ENCODE peak calls at places on chromosome 16, in five cellular contexts. One of them, this sample, is unnamed.

GRCh38 chr16:64362193-64362592 is 759.7 kb downstream of the CDH11 start:
- DNase-seq in nucleus accumbens: no peak
- DNase-seq in cardiac fibroblast: peak; percentile 58
- DNase-seq in cardiac septum: no peak
- DNase-seq in AG08396: no peak
- DNase-seq in this sample: peak; percentile 18

GRCh38 chr16:1946495-1947368 is 3.7 kb upstream of the MSRB1 start:
- DNase-seq in nucleus accumbens: no peak
- DNase-seq in cardiac fibroblast: no peak
- DNase-seq in cardiac septum: no peak
- DNase-seq in AG08396: no peak
- DNase-seq in this sample: no peak

GRCh38 chr16:30615358-30616076 is 5.3 kb upstream of the ZNF689 start:
- DNase-seq in nucleus accumbens: no peak
- DNase-seq in cardiac fibroblast: peak; percentile 50
- DNase-seq in cardiac septum: no peak
- DNase-seq in AG08396: peak; percentile 41
- DNase-seq in this sample: peak; percentile 25

GRCh38 chr16:29844575-29845331 is 18.3 kb downstream of the CDIPT start:
- DNase-seq in nucleus accumbens: no peak
- DNase-seq in cardiac fibroblast: no peak
- DNase-seq in cardiac septum: no peak
- DNase-seq in AG08396: no peak
- DNase-seq in this sample: no peak

GRCh38 chr16:58378401-58378800 is 13.9 kb upstream of the GINS3 start:
- DNase-seq in nucleus accumbens: no peak
- DNase-seq in cardiac fibroblast: peak; percentile 49
- DNase-seq in cardiac septum: no peak
- DNase-seq in AG08396: no peak
- DNase-seq in this sample: no peak

GRCh38 chr16:27242398-27242797 is 26.2 kb downstream of the NSMCE1 start:
- DNase-seq in nucleus accumbens: no peak
- DNase-seq in cardiac fibroblast: no peak
- DNase-seq in cardiac septum: no peak
- DNase-seq in AG08396: no peak
- DNase-seq in this sample: no peak

GRCh38 chr16:35298460-35299243 is 1839.2 kb downstream of the TP53TG3F start:
- DNase-seq in nucleus accumbens: no peak
- DNase-seq in cardiac fibroblast: no peak
- DNase-seq in cardiac septum: no peak
- DNase-seq in AG08396: no peak
- DNase-seq in this sample: no peak

GRCh38 chr16:31427441-31428276 is 501 bp downstream of the COX6A2 start:
- DNase-seq in nucleus accumbens: peak; percentile 13
- DNase-seq in cardiac fibroblast: peak; percentile 20
- DNase-seq in cardiac septum: peak; percentile 85
- DNase-seq in AG08396: peak; percentile 76
- DNase-seq in this sample: peak; percentile 99

GRCh38 chr16:17328971-17329370 is 141.8 kb downstream of the XYLT1 start:
- DNase-seq in nucleus accumbens: no peak
- DNase-seq in cardiac fibroblast: no peak
- DNase-seq in cardiac septum: no peak
- DNase-seq in AG08396: no peak
- DNase-seq in this sample: no peak